ENCODE peak calls at places on chromosomes 11 and 22, in five cellular contexts. Z is NCI-H2171 treated with DMSO at 0.1 percent for 48 hours; O is NCI-H460; D is LoVo; E is stimulated activated CD8-positive, alpha-beta memory T cell treated with anti-CD3 and anti-CD28 coated beads, Interleukin-7, amount 100 ng/mL, for 1 hour. F is an unnamed sample.

GRCh38 chr11:126968915-126969314 is 31.7 kb downstream of the KIRREL3 start:
- DNase-seq in Z (no peak), O (no peak), D (no peak), E (no peak), F (no peak)

GRCh38 chr11:75031224-75031753 is 42.6 kb downstream of the NEU3 start:
- DNase-seq in Z (no peak), O (no peak), D (no peak), E (no peak), F (peak; percentile 68)

GRCh38 chr11:66950113-66950535 is 8.1 kb downstream of the PC start:
- DNase-seq in Z (peak; percentile 74), O (peak; percentile 78), D (peak; percentile 77), E (no peak), F (no peak)

GRCh38 chr11:16049611-16050010 is 306.7 kb downstream of the SOX6 start:
- DNase-seq in Z (no peak), O (no peak), D (no peak), E (no peak), F (no peak)

GRCh38 chr11:61041755-61042518 is 60.4 kb upstream of the CD5 start:
- DNase-seq in Z (peak; percentile 85), O (no peak), D (no peak), E (peak; percentile 45), F (no peak)

GRCh38 chr11:78825531-78825930 is 250.9 kb upstream of the NARS2 start:
- DNase-seq in Z (no peak), O (no peak), D (no peak), E (no peak), F (no peak)

GRCh38 chr11:84019576-84020194 is 733.5 kb upstream of the CCDC90B start:
- DNase-seq in Z (no peak), O (no peak), D (no peak), E (no peak), F (peak; percentile 65)

GRCh38 chr11:2975594-2975993 is 16.5 kb downstream of the NAP1L4 start:
- DNase-seq in Z (no peak), O (peak; percentile 43), D (no peak), E (no peak), F (no peak)

GRCh38 chr22:37601540-37602442 is 6.8 kb upstream of the GGA1 start:
- DNase-seq in Z (no peak), O (peak; percentile 18), D (no peak), E (no peak), F (peak; percentile 31)

GRCh38 chr11:15590131-15590530 is 475.4 kb downstream of the INSC start:
- DNase-seq in Z (no peak), O (no peak), D (no peak), E (no peak), F (no peak)

GRCh38 chr11:118677977-118678376 is 1.5 kb downstream of the TREH start:
- DNase-seq in Z (no peak), O (no peak), D (no peak), E (no peak), F (no peak)

GRCh38 chr11:79304599-79305212 is 136.1 kb downstream of the TENM4 start:
- DNase-seq in Z (no peak), O (no peak), D (no peak), E (no peak), F (no peak)

GRCh38 chr22:35728639-35729308 is 11.1 kb downstream of the APOL5 start:
- DNase-seq in Z (peak; percentile 93), O (no peak), D (no peak), E (no peak), F (no peak)

GRCh38 chr11:60847281-60847680 is 5.4 kb downstream of the CCDC86 start:
- DNase-seq in Z (no peak), O (no peak), D (no peak), E (no peak), F (no peak)

GRCh38 chr11:48094643-48095339 is 114.4 kb downstream of the PTPRJ start:
- DNase-seq in Z (no peak), O (no peak), D (no peak), E (no peak), F (no peak)

GRCh38 chr11:12409621-12410005 is 32.2 kb downstream of the PARVA start:
- DNase-seq in Z (no peak), O (no peak), D (no peak), E (no peak), F (no peak)

GRCh38 chr22:39236321-39237275 is 8.2 kb downstream of the PDGFB start:
- DNase-seq in Z (peak; percentile 93), O (no peak), D (no peak), E (no peak), F (no peak)

GRCh38 chr11:130827697-130828377 is 88.4 kb downstream of the SNX19 start:
- DNase-seq in Z (peak; percentile 4), O (peak; percentile 4), D (peak; percentile 5), E (no peak), F (peak; percentile 69)

GRCh38 chr22:39230261-39231196 is 14.3 kb downstream of the PDGFB start:
- DNase-seq in Z (no peak), O (no peak), D (no peak), E (no peak), F (no peak)

GRCh38 chr22:45912910-45913309 is 64.1 kb downstream of the WNT7B start:
- DNase-seq in Z (no peak), O (no peak), D (no peak), E (no peak), F (no peak)

GRCh38 chr11:7851391-7851790 is 54.6 kb upstream of the OR5P2 start:
- DNase-seq in Z (no peak), O (no peak), D (no peak), E (no peak), F (no peak)

GRCh38 chr11:77547863-77548551 is 41.7 kb upstream of the AQP11 start:
- DNase-seq in Z (peak; percentile 87), O (peak; percentile 54), D (peak; percentile 75), E (no peak), F (peak; percentile 68)

GRCh38 chr11:32172771-32173170 is 81.9 kb downstream of the RCN1 start:
- DNase-seq in Z (no peak), O (no peak), D (no peak), E (no peak), F (peak; percentile 10)

GRCh38 chr22:24289138-24289537 is 18.5 kb downstream of the SPECC1L start:
- DNase-seq in Z (no peak), O (no peak), D (no peak), E (no peak), F (peak; percentile 83)

GRCh38 chr11:124078591-124078990 is 36.7 kb upstream of the VWA5A start:
- DNase-seq in Z (no peak), O (no peak), D (no peak), E (no peak), F (no peak)

GRCh38 chr11:111910637-111911562 is 670 bp downstream of the CRYAB start:
- DNase-seq in Z (no peak), O (no peak), D (no peak), E (no peak), F (no peak)

GRCh38 chr22:37792494-37792893 is 15.2 kb upstream of the GCAT start:
- DNase-seq in Z (no peak), O (no peak), D (no peak), E (no peak), F (no peak)

GRCh38 chr11:96894587-96894986 is 504.8 kb downstream of the JRKL start:
- DNase-seq in Z (no peak), O (no peak), D (no peak), E (no peak), F (no peak)

GRCh38 chr11:117145393-117145761 is 1.3 kb downstream of the PAFAH1B2 start:
- DNase-seq in Z (no peak), O (no peak), D (peak; percentile 9), E (no peak), F (peak; percentile 22)

GRCh38 chr11:133903056-133903455 is 53.7 kb downstream of the IGSF9B start:
- DNase-seq in Z (no peak), O (no peak), D (no peak), E (no peak), F (no peak)

GRCh38 chr11:61152816-61153592 is 8.2 kb downstream of the VPS37C start:
- DNase-seq in Z (no peak), O (peak; percentile 71), D (peak; percentile 33), E (no peak), F (peak; percentile 44)

GRCh38 chr11:109734602-109735001 is 312.6 kb downstream of the C11orf87 start:
- DNase-seq in Z (no peak), O (no peak), D (no peak), E (no peak), F (peak; percentile 52)

GRCh38 chr11:33542921-33543320 is 157.7 kb downstream of the C11orf91 start:
- DNase-seq in Z (peak; percentile 38), O (peak; percentile 14), D (peak; percentile 34), E (no peak), F (no peak)

GRCh38 chr22:46563381-46564083 is 26.1 kb upstream of the CELSR1 start:
- DNase-seq in Z (peak; percentile 98), O (peak; percentile 54), D (peak; percentile 31), E (peak; percentile 41), F (no peak)

GRCh38 chr11:47593934-47594855 is at the start of gene C1QTNF4:
- DNase-seq in Z (no peak), O (no peak), D (no peak), E (no peak), F (no peak)